ENCODE peak calls at places on chromosome 15, in five cellular contexts. S is tibial artery, U is AG04450, Z is A549, B is retinal pigment epithelial cell. W is an unnamed sample.

GRCh38 chr15:63198315-63198714 is 8.9 kb downstream of the RAB8B start:
- DNase-seq in S (no peak), U (no peak), Z (no peak), B (no peak), W (no peak)

GRCh38 chr15:100764778-100765457 is 114.7 kb upstream of the ALDH1A3 start:
- DNase-seq in S (no peak), U (peak; percentile 45), Z (no peak), B (peak; percentile 54), W (peak; percentile 94)

GRCh38 chr15:63778800-63779199 is 54.9 kb downstream of the HERC1 start:
- DNase-seq in S (no peak), U (no peak), Z (no peak), B (no peak), W (no peak)

GRCh38 chr15:66040211-66040892 is 171.1 kb downstream of the RAB11A start:
- DNase-seq in S (no peak), U (no peak), Z (no peak), B (no peak), W (no peak)

GRCh38 chr15:47762621-47763020 is 45.3 kb downstream of the SEMA6D start:
- DNase-seq in S (no peak), U (no peak), Z (no peak), B (no peak), W (no peak)

GRCh38 chr15:95087253-95087609 is 855.9 kb downstream of the MCTP2 start:
- DNase-seq in S (no peak), U (no peak), Z (no peak), B (no peak), W (no peak)

GRCh38 chr15:100107606-100108225 is 234.1 kb downstream of the ADAMTS17 start:
- DNase-seq in S (no peak), U (no peak), Z (no peak), B (no peak), W (no peak)

GRCh38 chr15:41827290-41827879 is 507 bp upstream of the JMJD7 start:
- DNase-seq in S (no peak), U (no peak), Z (no peak), B (no peak), W (no peak)

GRCh38 chr15:68658151-68658550 is 79.4 kb downstream of the CORO2B start:
- DNase-seq in S (no peak), U (no peak), Z (no peak), B (no peak), W (no peak)

GRCh38 chr15:60370804-60371700 is 26.7 kb downstream of the ANXA2 start:
- DNase-seq in S (peak; percentile 89), U (peak; percentile 94), Z (peak; percentile 98), B (peak; percentile 90), W (peak; percentile 100)

GRCh38 chr15:52789601-52790165 is 453 bp downstream of the ONECUT1 start:
- DNase-seq in S (no peak), U (no peak), Z (peak; percentile 64), B (no peak), W (no peak)

GRCh38 chr15:60299452-60300047 is 98.2 kb downstream of the ANXA2 start:
- DNase-seq in S (no peak), U (no peak), Z (no peak), B (peak; percentile 45), W (peak; percentile 9)

GRCh38 chr15:95822946-95823345 is 507.6 kb upstream of the NR2F2 start:
- DNase-seq in S (no peak), U (no peak), Z (no peak), B (no peak), W (no peak)

GRCh38 chr15:55518641-55519040 is 10.6 kb upstream of the DNAAF4 start:
- DNase-seq in S (no peak), U (no peak), Z (no peak), B (no peak), W (no peak)
- TF ChIP-seq CTCF in S (no peak), U (peak; percentile 40), Z (no peak), B (peak; percentile 49), W (peak; percentile 39)

GRCh38 chr15:23835944-23836343 is 148.8 kb upstream of the NDN start:
- DNase-seq in S (no peak), U (no peak), Z (peak; percentile 10), B (no peak), W (no peak)
- H3K4me3 ChIP-seq in S (no peak overlapping the region), U (no peak overlapping the region), Z (no peak overlapping the region), B (no peak overlapping the region), W (no peak overlapping the region)

GRCh38 chr15:97875513-97876285 is 84.8 kb upstream of the ARRDC4 start:
- DNase-seq in S (no peak), U (no peak), Z (peak; percentile 66), B (no peak), W (no peak)
- TF ChIP-seq CTCF in S (no peak), U (no peak), Z (peak; percentile 22), B (no peak), W (no peak)

DNA sequence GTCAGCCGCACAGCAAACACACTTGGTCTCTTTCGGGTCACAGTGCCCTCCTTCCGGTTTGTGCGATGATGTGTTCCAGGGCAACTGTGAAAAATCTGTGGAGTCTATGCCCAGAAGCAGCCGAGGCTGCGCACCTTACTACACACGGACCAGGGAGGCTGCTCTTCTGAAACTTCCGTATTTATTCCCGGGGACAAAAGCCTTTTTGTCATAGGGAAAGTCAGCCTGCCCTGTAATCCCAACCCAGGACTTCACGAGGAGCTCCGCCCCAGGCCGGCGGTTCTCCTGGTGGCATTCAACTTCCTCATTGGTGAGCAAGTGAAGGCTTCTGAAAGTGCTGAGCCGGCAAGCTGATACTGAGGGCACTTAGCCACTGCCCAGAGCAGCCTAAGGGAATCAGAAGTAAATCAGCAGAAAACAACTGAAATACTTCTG is 126.5 kb downstream of the FMN1 start:
- DNase-seq in S (peak; percentile 78), U (no peak), Z (peak; percentile 67), B (peak; percentile 34), W (no peak)
- H3K4me3 ChIP-seq in S (no peak overlapping the region), U (no peak overlapping the region), Z (peak overlapping the region; percentile 26), B (no peak overlapping the region), W (no peak overlapping the region)

GRCh38 chr15:25792128-25792527 is 71.0 kb downstream of the ATP10A start:
- DNase-seq in S (no peak), U (no peak), Z (no peak), B (no peak), W (no peak)

GRCh38 chr15:25787855-25788521 is 75.1 kb downstream of the ATP10A start:
- DNase-seq in S (peak; percentile 67), U (no peak), Z (peak; percentile 31), B (no peak), W (no peak)

GRCh38 chr15:25789206-25789605 is 73.9 kb downstream of the ATP10A start:
- DNase-seq in S (peak; percentile 45), U (no peak), Z (no peak), B (no peak), W (no peak)

GRCh38 chr15:25789616-25790002 is 73.5 kb downstream of the ATP10A start:
- DNase-seq in S (no peak), U (no peak), Z (no peak), B (no peak), W (no peak)

DNA sequence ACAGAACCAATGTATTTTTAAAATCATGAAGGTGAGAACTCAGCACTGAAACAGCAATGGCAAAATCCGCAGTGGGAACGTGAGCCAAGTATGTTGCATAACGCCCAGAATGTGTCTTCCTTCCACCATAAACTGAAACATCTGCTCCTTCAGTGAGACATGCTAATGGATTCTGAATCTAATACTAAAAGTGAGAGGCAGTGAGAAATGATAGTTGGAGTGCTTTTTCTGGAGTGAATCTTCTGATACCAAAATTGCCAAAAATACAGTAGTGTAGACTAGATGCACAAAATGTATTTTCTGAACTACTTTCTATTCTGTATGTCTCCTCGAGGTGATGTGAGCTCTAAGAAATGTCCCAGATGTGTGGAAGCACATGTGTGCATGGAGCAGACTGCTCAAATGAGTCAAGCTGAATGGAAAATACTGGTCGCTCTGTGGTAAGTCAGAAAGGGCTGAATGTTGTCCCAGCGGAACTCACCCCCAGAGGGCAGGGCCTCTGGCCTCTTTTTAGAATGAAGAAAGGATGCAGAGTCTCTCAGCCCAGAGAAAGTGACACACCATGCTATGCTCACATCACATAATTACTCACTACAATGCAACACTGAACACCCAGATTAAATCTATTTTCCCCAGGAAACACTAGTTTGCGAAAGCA is 73.0 kb downstream of the ATP10A start:
- DNase-seq in S (peak; percentile 76), U (peak; percentile 72), Z (no peak), B (no peak), W (no peak)
- TF ChIP-seq CTCF in S (no peak), U (peak; percentile 28), Z (no peak), B (no peak), W (no peak)

DNA sequence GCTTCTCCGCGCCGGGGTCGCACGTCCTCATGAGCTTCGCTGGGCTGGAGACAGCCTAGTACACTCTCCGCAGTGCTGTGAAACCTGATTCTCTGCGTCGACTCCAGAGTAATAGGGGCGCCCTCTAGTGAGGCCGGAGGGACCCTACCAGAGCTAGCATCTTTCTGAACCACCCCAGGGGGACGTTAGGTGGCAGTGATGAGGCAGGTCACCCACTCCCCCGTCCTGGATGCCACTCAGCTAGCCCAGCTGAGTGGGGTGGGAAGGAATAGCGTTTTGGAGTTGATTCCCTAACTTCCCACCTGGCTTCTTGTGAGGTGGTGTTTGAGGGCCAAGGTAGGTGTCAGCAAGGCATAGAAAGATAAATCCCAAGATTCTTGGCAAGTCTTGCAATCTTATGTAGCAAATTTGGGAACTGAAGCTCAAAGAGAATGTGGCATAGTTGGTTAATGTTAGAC is 4.0 kb downstream of the DUOXA2 start:
- DNase-seq in S (peak; percentile 87), U (peak; percentile 76), Z (peak; percentile 75), B (peak; percentile 58), W (peak; percentile 84)
- H3K4me3 ChIP-seq in S (peak overlapping the region; percentile 36), U (no peak overlapping the region), Z (no peak overlapping the region), B (no peak overlapping the region), W (no peak overlapping the region)

DNA sequence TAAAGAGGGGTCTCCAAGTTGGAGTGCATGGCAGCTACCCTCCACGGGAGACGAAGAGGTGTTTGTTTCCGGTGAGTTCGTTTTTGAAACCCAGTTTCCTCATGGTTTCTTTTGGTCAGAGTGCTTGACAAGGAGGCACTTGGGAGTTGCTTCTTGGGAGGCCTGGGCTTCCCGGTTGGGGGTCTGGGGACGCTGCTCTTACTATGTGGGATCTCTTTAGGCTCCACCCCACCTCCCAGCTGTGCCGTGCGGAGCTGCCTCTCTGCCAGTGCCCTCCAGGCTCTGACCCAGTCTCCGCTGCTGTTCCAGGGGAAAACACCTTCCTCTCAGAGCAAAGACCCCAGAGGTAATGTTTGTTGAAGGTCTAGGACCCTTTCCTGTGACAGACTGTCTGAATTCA is 29.6 kb downstream of the KIF7 start:
- DNase-seq in S (no peak), U (no peak), Z (no peak), B (no peak), W (no peak)
- TF ChIP-seq CTCF in S (no peak), U (no peak), Z (no peak), B (no peak), W (no peak)